ENCODE peak calls at places on chromosome 14, in five cellular contexts. One of them, this sample, is unnamed.

GRCh38 chr14:84575681-84576080 is 954.3 kb upstream of the FLRT2 start:
- DNase-seq in tibial nerve: no peak
- DNase-seq in cardiac fibroblast: no peak
- DNase-seq in activated T-cell treated with anti-CD3 and anti-CD28 coated beads for 4 hours: no peak
- DNase-seq in right atrium auricular region: no peak
- DNase-seq in this sample: no peak

GRCh38 chr14:69475194-69475818 is 9.2 kb upstream of the PLEKHD1 start:
- DNase-seq in tibial nerve: no peak
- DNase-seq in right atrium auricular region: no peak
- DNase-seq in cardiac fibroblast: peak
- DNase-seq in activated T-cell treated with anti-CD3 and anti-CD28 coated beads for 4 hours: no peak
- DNase-seq in this sample: peak

GRCh38 chr14:68596701-68597100 is 196.2 kb downstream of the ZFP36L1 start:
- DNase-seq in activated T-cell treated with anti-CD3 and anti-CD28 coated beads for 4 hours: no peak
- DNase-seq in cardiac fibroblast: no peak
- DNase-seq in right atrium auricular region: no peak
- DNase-seq in tibial nerve: no peak
- DNase-seq in this sample: no peak

GRCh38 chr14:72510566-72510965 is 383.3 kb downstream of the DPF3 start:
- DNase-seq in tibial nerve: no peak
- DNase-seq in cardiac fibroblast: no peak
- DNase-seq in activated T-cell treated with anti-CD3 and anti-CD28 coated beads for 4 hours: no peak
- DNase-seq in right atrium auricular region: no peak
- DNase-seq in this sample: no peak

GRCh38 chr14:29652586-29652985 is 275.1 kb downstream of the PRKD1 start:
- DNase-seq in right atrium auricular region: no peak
- DNase-seq in tibial nerve: no peak
- DNase-seq in cardiac fibroblast: no peak
- DNase-seq in activated T-cell treated with anti-CD3 and anti-CD28 coated beads for 4 hours: no peak
- DNase-seq in this sample: no peak

GRCh38 chr14:68146812-68147211 is 327.2 kb downstream of the RAD51B start:
- DNase-seq in right atrium auricular region: no peak
- DNase-seq in tibial nerve: no peak
- DNase-seq in cardiac fibroblast: peak
- DNase-seq in activated T-cell treated with anti-CD3 and anti-CD28 coated beads for 4 hours: no peak
- DNase-seq in this sample: no peak

GRCh38 chr14:33477752-33478151 is 473.1 kb downstream of the EGLN3 start:
- DNase-seq in right atrium auricular region: no peak
- DNase-seq in tibial nerve: no peak
- DNase-seq in activated T-cell treated with anti-CD3 and anti-CD28 coated beads for 4 hours: no peak
- DNase-seq in cardiac fibroblast: no peak
- DNase-seq in this sample: peak

GRCh38 chr14:74018029-74018703 is 922 bp downstream of the ENTPD5 start:
- DNase-seq in tibial nerve: no peak
- DNase-seq in activated T-cell treated with anti-CD3 and anti-CD28 coated beads for 4 hours: no peak
- DNase-seq in right atrium auricular region: no peak
- DNase-seq in cardiac fibroblast: peak
- DNase-seq in this sample: no peak

GRCh38 chr14:88009486-88009885 is 4.6 kb downstream of the GPR65 start:
- DNase-seq in activated T-cell treated with anti-CD3 and anti-CD28 coated beads for 4 hours: no peak
- DNase-seq in tibial nerve: no peak
- DNase-seq in right atrium auricular region: no peak
- DNase-seq in cardiac fibroblast: no peak
- DNase-seq in this sample: no peak

GRCh38 chr14:105529506-105530445 is 3.4 kb downstream of the TMEM121 start:
- DNase-seq in cardiac fibroblast: no peak
- DNase-seq in right atrium auricular region: no peak
- DNase-seq in tibial nerve: no peak
- DNase-seq in activated T-cell treated with anti-CD3 and anti-CD28 coated beads for 4 hours: peak
- DNase-seq in this sample: peak

GRCh38 chr14:24710403-24711063 is 76.5 kb upstream of the GZMB start:
- DNase-seq in activated T-cell treated with anti-CD3 and anti-CD28 coated beads for 4 hours: peak
- DNase-seq in right atrium auricular region: peak
- DNase-seq in tibial nerve: peak
- DNase-seq in cardiac fibroblast: peak
- DNase-seq in this sample: peak

GRCh38 chr14:89767861-89768268 is 186.7 kb downstream of the EFCAB11 start:
- DNase-seq in activated T-cell treated with anti-CD3 and anti-CD28 coated beads for 4 hours: peak
- DNase-seq in right atrium auricular region: no peak
- DNase-seq in cardiac fibroblast: peak
- DNase-seq in tibial nerve: no peak
- DNase-seq in this sample: peak

GRCh38 chr14:97977711-97978261 is 1180.6 kb downstream of the VRK1 start:
- DNase-seq in cardiac fibroblast: no peak
- DNase-seq in right atrium auricular region: peak
- DNase-seq in activated T-cell treated with anti-CD3 and anti-CD28 coated beads for 4 hours: peak
- DNase-seq in tibial nerve: peak
- DNase-seq in this sample: peak

GRCh38 chr14:55807059-55807499 is 227.1 kb downstream of the KTN1 start:
- DNase-seq in cardiac fibroblast: peak
- DNase-seq in activated T-cell treated with anti-CD3 and anti-CD28 coated beads for 4 hours: peak
- DNase-seq in tibial nerve: peak
- DNase-seq in right atrium auricular region: peak
- DNase-seq in this sample: peak

GRCh38 chr14:24965934-24966593 is 83.9 kb downstream of the STXBP6 start:
- DNase-seq in right atrium auricular region: peak
- DNase-seq in tibial nerve: no peak
- DNase-seq in activated T-cell treated with anti-CD3 and anti-CD28 coated beads for 4 hours: no peak
- DNase-seq in cardiac fibroblast: peak
- DNase-seq in this sample: no peak

GRCh38 chr14:103066399-103066798 is 9.1 kb upstream of the CDC42BPB start:
- DNase-seq in tibial nerve: no peak
- DNase-seq in cardiac fibroblast: peak
- DNase-seq in right atrium auricular region: no peak
- DNase-seq in activated T-cell treated with anti-CD3 and anti-CD28 coated beads for 4 hours: no peak
- DNase-seq in this sample: no peak

GRCh38 chr14:62126885-62127478 is 364.8 kb downstream of the SNAPC1 start:
- DNase-seq in tibial nerve: no peak
- DNase-seq in right atrium auricular region: no peak
- DNase-seq in activated T-cell treated with anti-CD3 and anti-CD28 coated beads for 4 hours: no peak
- DNase-seq in cardiac fibroblast: peak
- DNase-seq in this sample: peak